ENCODE peak calls at places on chromosomes 4 and X, in nine cellular contexts. H, U, Q, M, X, O, S, A and D are unnamed samples.

GRCh38 chrX:47579537-47579936 is 2.7 kb upstream of the TIMP1 start:
- DNase-seq in Q (no peak), U (peak), M (no peak), O (peak), A (no peak), X (no peak), S (no peak), H (no peak), D (peak)

GRCh38 chr4:1192091-1192492 is 19.7 kb upstream of the SPON2 start:
- DNase-seq in X (peak), Q (peak), U (peak), A (peak), M (no peak), S (peak), O (peak), H (no peak), D (peak)

GRCh38 chrX:8504451-8504850 is 39.8 kb downstream of the VCX3B start:
- DNase-seq in S (no peak), U (peak), Q (no peak), A (no peak), H (no peak), O (peak), M (no peak), X (peak), D (peak)

GRCh38 chrX:3743821-3744439 is 30.5 kb upstream of the PRKX start:
- DNase-seq in X (no peak), S (no peak), H (no peak), U (no peak), A (no peak), O (no peak), M (no peak), Q (no peak), D (no peak)

GRCh38 chr4:77488882-77489281 is 116.7 kb upstream of the CXCL13 start:
- DNase-seq in A (no peak), S (no peak), M (no peak), H (no peak), O (no peak), X (no peak), U (no peak), Q (no peak), D (no peak)

GRCh38 chr4:7876096-7876993 is 63.3 kb downstream of the AFAP1 start:
- DNase-seq in H (no peak), O (peak), M (peak), Q (no peak), U (no peak), X (no peak), A (peak), S (no peak), D (no peak)

GRCh38 chr4:1193206-1194027 is 21.0 kb upstream of the SPON2 start:
- DNase-seq in X (no peak), Q (peak), U (no peak), O (no peak), H (no peak), S (peak), M (no peak), A (no peak), D (no peak)

GRCh38 chr4:57037982-57038604 is 59.4 kb downstream of the POLR2B start:
- DNase-seq in S (no peak), Q (peak), X (no peak), A (peak), O (peak), U (no peak), H (peak), M (peak), D (peak)

GRCh38 chrX:150234126-150234525 is 129.0 kb upstream of the MAMLD1 start:
- DNase-seq in X (no peak), H (no peak), S (no peak), U (no peak), O (peak), Q (no peak), A (no peak), M (no peak), D (no peak)

GRCh38 chr4:119593698-119594097 is 34.9 kb downstream of the PDE5A start:
- DNase-seq in U (no peak), A (no peak), Q (no peak), O (no peak), S (no peak), M (no peak), H (no peak), X (no peak), D (no peak)

GRCh38 chrX:1481636-1482529 is 29.2 kb upstream of the ASMTL start:
- DNase-seq in S (peak), H (no peak), U (peak), X (no peak), A (peak), O (peak), M (peak), Q (peak), D (peak)

GRCh38 chr4:165458451-165458850 is 79.6 kb downstream of the CPE start:
- DNase-seq in U (no peak), H (no peak), S (no peak), M (no peak), O (no peak), A (no peak), X (no peak), Q (no peak), D (no peak)

GRCh38 chr4:107578321-107578720 is 141.7 kb downstream of the PAPSS1 start:
- DNase-seq in S (no peak), X (no peak), Q (no peak), A (no peak), M (no peak), U (peak), O (peak), H (no peak), D (no peak)

DNA sequence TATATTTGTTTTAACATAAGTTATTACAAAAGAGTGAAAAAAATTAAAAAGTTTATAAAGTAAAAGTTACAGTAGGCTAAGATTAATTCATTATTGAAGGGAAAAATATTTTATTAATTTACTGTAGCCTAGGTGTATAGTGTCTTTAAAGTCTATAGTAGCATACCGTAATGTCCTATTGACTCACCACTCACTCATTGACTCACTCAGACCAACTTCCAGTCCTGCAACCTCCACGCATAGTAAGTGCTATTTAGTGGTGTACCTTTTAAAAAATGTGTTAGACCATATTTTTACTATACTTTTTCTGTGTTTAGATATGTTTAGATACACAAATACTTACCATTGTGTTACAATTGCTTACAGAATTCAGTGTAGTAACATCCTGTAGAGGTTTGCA is 841.1 kb downstream of the CENPC start:
- DNase-seq in U (peak), H (no peak), S (no peak), A (no peak), M (no peak), Q (no peak), X (peak), O (no peak), D (peak)
- TF ChIP-seq CTCF in U (no peak), H (no peak), S (no peak), A (no peak), M (no peak), Q (no peak), X (no peak), O (no peak), D (no peak)

DNA sequence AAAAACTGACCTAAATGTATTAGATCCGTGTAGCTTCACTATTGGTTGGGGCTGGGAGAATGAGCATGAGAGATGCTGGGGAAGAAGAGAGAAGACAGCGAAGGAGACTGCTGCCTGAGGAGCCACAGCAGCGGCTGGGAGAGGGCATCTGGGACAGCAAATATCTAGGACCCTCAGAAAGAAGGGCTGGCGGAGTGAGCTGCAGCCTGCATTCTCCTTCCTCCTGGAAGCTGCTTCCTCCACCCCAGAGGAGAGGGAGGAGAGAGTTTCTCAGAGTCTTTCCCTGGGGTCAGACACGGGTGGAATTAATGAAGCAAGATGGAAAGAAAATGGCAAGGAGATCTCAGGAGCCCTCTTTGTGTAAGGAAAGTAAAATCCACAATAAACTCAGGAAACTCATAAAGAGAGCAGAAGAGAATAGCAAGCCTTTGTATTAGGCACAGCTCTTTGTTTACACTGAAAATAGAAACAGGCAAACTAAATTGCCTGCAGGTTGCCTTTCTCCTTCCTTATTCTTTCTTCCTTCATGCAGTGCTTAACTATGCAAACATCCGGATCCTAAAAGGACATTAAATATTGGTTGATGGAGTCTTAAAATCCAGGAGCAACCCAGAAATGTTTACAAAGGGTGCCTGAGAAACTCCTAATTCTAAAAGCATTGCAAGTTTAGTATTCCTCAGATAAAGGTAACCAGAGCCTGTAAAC is 130.3 kb upstream of the GALNT7 start:
- DNase-seq in A (no peak), S (no peak), O (no peak), Q (no peak), X (no peak), M (no peak), U (no peak), H (no peak), D (no peak)
- TF ChIP-seq CTCF in A (no peak), S (no peak), O (no peak), Q (no peak), X (no peak), M (no peak), U (no peak), H (no peak), D (no peak)

GRCh38 chr4:153521995-153522799 is 56.0 kb downstream of the TMEM131L start:
- DNase-seq in Q (no peak), M (no peak), U (no peak), O (no peak), A (no peak), H (no peak), S (no peak), X (no peak), D (no peak)

GRCh38 chr4:153520871-153521329 is 54.7 kb downstream of the TMEM131L start:
- DNase-seq in U (no peak), H (no peak), Q (no peak), X (no peak), A (no peak), M (no peak), S (no peak), O (no peak), D (no peak)

GRCh38 chr4:153520227-153520626 is 54.1 kb downstream of the TMEM131L start:
- DNase-seq in Q (no peak), A (no peak), H (no peak), M (no peak), O (no peak), S (no peak), X (no peak), U (no peak), D (no peak)

GRCh38 chr4:153522800-153523089 is 56.6 kb downstream of the TMEM131L start:
- DNase-seq in U (no peak), O (no peak), S (no peak), Q (no peak), M (no peak), H (no peak), A (no peak), X (no peak), D (no peak)

DNA sequence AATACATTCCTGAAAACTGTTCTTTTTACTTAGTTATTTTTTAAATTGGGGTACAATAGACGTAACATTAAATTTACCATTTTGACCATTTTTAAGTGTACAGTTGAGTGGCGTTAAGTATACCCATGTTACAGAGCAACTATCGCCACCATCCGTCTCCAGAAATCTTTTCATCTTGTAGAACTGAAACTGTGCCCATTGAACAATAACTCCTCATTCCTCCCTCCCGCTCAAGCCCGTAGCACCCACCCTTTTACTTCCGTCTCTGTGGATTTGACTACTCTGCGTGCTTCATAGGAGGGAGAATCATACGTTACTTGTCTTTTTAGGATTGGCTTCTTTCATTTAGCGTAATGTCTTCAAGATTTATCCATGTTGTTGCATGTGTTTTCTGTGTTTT is 55.3 kb downstream of the TMEM131L start:
- DNase-seq in O (no peak), M (no peak), X (no peak), Q (no peak), A (no peak), H (no peak), U (no peak), S (no peak), D (no peak)
- TF ChIP-seq CTCF in O (no peak), M (no peak), X (no peak), Q (no peak), A (no peak), H (no peak), U (no peak), S (no peak), D (no peak)

DNA sequence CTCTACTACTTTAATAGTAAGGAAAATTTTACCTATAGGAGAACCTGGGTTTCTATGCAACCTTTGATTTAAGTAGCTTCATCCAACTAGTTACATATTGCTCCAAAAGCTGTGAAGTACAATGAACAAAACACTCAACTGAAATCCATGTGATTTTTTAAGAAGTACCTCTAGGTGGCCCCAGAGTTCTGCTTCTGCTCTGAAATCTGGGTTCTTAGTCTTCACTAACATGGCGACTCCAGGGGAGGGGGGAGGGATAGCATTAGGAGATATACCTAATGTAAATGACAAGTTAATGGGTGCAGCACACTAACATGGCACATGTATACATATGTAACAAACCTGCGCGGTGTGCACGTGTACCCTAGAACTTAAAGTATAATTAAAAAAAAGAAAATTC is 73.4 kb upstream of the MAGEB2 start:
- DNase-seq in A (peak), O (peak), Q (no peak), U (peak), M (no peak), X (no peak), H (no peak), S (no peak), D (peak)
- TF ChIP-seq CTCF in A (peak), O (peak), Q (no peak), U (no peak), M (peak), X (peak), H (peak), S (peak), D (peak)

DNA sequence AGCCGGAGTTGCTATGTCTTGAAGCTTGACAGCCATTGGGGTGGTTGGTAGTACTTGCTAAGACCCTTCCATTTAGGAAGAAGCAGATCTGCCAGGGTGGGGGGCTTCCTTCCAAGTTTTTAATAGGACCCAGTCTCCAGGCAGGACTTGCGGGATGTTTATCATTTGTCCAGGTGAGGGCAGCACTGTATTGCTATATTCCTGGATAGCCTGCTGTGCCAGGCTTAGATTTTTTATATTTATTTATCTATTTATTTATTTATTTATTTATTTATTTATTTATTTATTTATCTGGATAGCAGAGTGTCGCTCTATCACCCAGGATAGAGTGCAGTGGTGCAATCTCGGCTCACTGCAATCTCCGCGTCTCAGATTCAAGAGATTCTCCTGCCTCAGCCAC is 87.4 kb upstream of the CT45A1 start:
- DNase-seq in M (no peak), H (no peak), Q (no peak), A (peak), U (peak), O (no peak), S (no peak), X (no peak), D (peak)
- TF ChIP-seq CTCF in M (peak), H (no peak), Q (no peak), A (peak), U (peak), O (peak), S (peak), X (peak), D (peak)

DNA sequence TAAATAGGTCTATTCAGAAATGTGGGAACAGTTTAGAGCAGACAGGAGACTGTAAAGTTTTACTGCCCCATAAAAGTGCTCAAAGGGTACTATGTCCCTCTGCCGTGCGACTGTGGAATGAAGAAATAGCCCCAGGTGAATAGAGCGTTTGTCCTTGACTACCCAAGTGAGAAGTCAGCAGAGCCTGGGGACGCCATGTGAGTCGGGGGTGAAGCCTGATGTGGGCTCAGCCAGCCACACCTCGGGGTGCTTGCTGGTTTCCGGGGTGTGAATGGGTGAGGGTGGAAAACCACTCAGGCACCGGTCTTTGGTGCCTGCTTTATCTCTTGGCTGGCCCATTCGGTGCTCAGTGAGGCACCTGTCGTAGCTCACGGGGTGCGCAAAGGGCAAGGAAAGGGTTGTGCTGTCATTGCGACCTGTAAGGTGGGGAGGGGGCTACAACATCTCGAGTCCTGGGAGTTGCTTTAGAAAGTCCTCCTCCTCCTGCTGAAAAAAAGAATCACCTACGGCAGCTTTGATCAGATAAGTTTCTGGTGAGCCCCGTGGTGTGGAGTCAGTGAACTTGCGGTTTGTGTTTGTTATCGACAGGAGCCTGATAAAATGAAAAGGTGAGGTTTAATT is 895 bp downstream of the TRIM2 start:
- DNase-seq in U (no peak), M (no peak), S (no peak), X (no peak), Q (no peak), A (no peak), O (no peak), H (no peak), D (no peak)
- TF ChIP-seq CTCF in U (no peak), M (peak), S (no peak), X (no peak), Q (no peak), A (no peak), O (no peak), H (no peak), D (no peak)